ENCODE peak calls at places on chromosomes 16 and 17, in five cellular contexts. One of them, this sample, is unnamed.

GRCh38 chr17:8056232-8056975 is 17.5 kb downstream of the ALOX15B start:
- DNase-seq in sigmoid colon: peak
- DNase-seq in prostate gland: peak
- DNase-seq in stomach: peak
- DNase-seq in transverse colon: peak
- DNase-seq in this sample: no peak

GRCh38 chr16:55113195-55113594 is 182.5 kb downstream of the IRX5 start:
- DNase-seq in sigmoid colon: no peak
- DNase-seq in prostate gland: no peak
- DNase-seq in stomach: no peak
- DNase-seq in transverse colon: no peak
- DNase-seq in this sample: no peak

GRCh38 chr17:82930924-82931695 is 91.3 kb upstream of the ZNF750 start:
- DNase-seq in sigmoid colon: peak
- DNase-seq in prostate gland: no peak
- DNase-seq in stomach: peak
- DNase-seq in transverse colon: peak
- DNase-seq in this sample: no peak

GRCh38 chr16:46884513-46885293 is 541 bp downstream of the GPT2 start:
- DNase-seq in sigmoid colon: no peak
- DNase-seq in prostate gland: no peak
- DNase-seq in stomach: no peak
- DNase-seq in transverse colon: peak
- DNase-seq in this sample: no peak

GRCh38 chr17:73283250-73283649 is 21.6 kb upstream of the CPSF4L start:
- DNase-seq in sigmoid colon: no peak
- DNase-seq in prostate gland: no peak
- DNase-seq in stomach: no peak
- DNase-seq in transverse colon: no peak
- DNase-seq in this sample: no peak

GRCh38 chr17:37179893-37180292 is 195.9 kb upstream of the C17orf78 start:
- DNase-seq in sigmoid colon: no peak
- DNase-seq in prostate gland: no peak
- DNase-seq in stomach: no peak
- DNase-seq in transverse colon: no peak
- DNase-seq in this sample: no peak

GRCh38 chr17:4777969-4778760 is 6.5 kb downstream of the TM4SF5 start:
- DNase-seq in sigmoid colon: no peak
- DNase-seq in prostate gland: no peak
- DNase-seq in stomach: no peak
- DNase-seq in transverse colon: no peak
- DNase-seq in this sample: no peak

GRCh38 chr17:1232786-1233185 is 37.5 kb upstream of the BHLHA9 start:
- DNase-seq in sigmoid colon: no peak
- DNase-seq in prostate gland: no peak
- DNase-seq in stomach: no peak
- DNase-seq in transverse colon: no peak
- DNase-seq in this sample: no peak

GRCh38 chr16:83995756-83996155 is 27.7 kb downstream of the NECAB2 start:
- DNase-seq in sigmoid colon: no peak
- DNase-seq in prostate gland: peak
- DNase-seq in stomach: peak
- DNase-seq in transverse colon: peak
- DNase-seq in this sample: no peak

GRCh38 chr17:78899361-78900260 is 3.4 kb downstream of the CEP295NL start:
- DNase-seq in sigmoid colon: no peak
- DNase-seq in prostate gland: no peak
- DNase-seq in stomach: no peak
- DNase-seq in transverse colon: no peak
- DNase-seq in this sample: no peak

GRCh38 chr16:65846210-65846602 is 520.3 kb upstream of the CDH5 start:
- DNase-seq in sigmoid colon: no peak
- DNase-seq in prostate gland: no peak
- DNase-seq in stomach: no peak
- DNase-seq in transverse colon: no peak
- DNase-seq in this sample: no peak

GRCh38 chr17:54933921-54934320 is 33.3 kb downstream of the TOM1L1 start:
- DNase-seq in sigmoid colon: no peak
- DNase-seq in prostate gland: no peak
- DNase-seq in stomach: no peak
- DNase-seq in transverse colon: no peak
- DNase-seq in this sample: no peak

GRCh38 chr16:78091419-78091818 is 8.0 kb upstream of the WWOX start:
- DNase-seq in sigmoid colon: no peak
- DNase-seq in prostate gland: no peak
- DNase-seq in stomach: no peak
- DNase-seq in transverse colon: no peak
- DNase-seq in this sample: no peak

GRCh38 chr17:80413771-80414507 is 1.0 kb upstream of the ENDOV start:
- DNase-seq in sigmoid colon: no peak
- DNase-seq in prostate gland: no peak
- DNase-seq in stomach: no peak
- DNase-seq in transverse colon: no peak
- DNase-seq in this sample: no peak

GRCh38 chr17:81486174-81486810 is 26.3 kb downstream of the ACTG1 start:
- DNase-seq in sigmoid colon: no peak
- DNase-seq in prostate gland: no peak
- DNase-seq in stomach: no peak
- DNase-seq in transverse colon: no peak
- DNase-seq in this sample: no peak

DNA sequence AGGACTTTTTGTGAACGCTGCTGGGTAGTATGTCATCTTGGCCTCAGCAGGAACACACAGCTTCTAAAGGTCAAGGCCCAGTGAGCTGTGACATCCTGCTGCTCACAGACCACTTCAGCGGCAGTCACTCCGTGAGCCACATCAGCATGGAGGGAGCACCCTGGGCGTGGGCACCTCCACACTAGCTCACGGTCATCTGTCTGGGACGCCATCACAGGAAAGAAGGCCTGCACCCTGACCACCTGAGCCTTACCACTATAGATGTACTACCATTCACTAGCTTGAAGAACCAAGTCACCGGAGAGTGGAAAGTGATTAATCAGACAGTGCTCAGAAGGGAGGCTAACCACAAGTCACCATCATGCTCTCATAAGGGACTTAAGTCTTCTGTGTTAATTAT is 3.3 kb downstream of the AXIN1 start:
- DNase-seq in sigmoid colon: no peak
- DNase-seq in prostate gland: no peak
- DNase-seq in stomach: no peak
- DNase-seq in transverse colon: no peak
- DNase-seq in this sample: no peak
- TF ChIP-seq POLR2AphosphoS5 in sigmoid colon: no peak
- TF ChIP-seq POLR2AphosphoS5 in prostate gland: no peak
- TF ChIP-seq POLR2AphosphoS5 in stomach: no peak
- TF ChIP-seq POLR2AphosphoS5 in transverse colon: no peak
- TF ChIP-seq POLR2AphosphoS5 in this sample: no peak

GRCh38 chr17:77445030-77445907 is 304.5 kb downstream of the SEC14L1 start:
- DNase-seq in sigmoid colon: peak
- DNase-seq in prostate gland: no peak
- DNase-seq in stomach: peak
- DNase-seq in transverse colon: peak
- DNase-seq in this sample: peak
- TF ChIP-seq POLR2A in sigmoid colon: no peak
- TF ChIP-seq POLR2A in prostate gland: no peak
- TF ChIP-seq POLR2A in stomach: no peak
- TF ChIP-seq POLR2A in transverse colon: peak
- TF ChIP-seq POLR2A in this sample: peak

GRCh38 chr17:64148017-64148631 is 18.2 kb upstream of the ERN1 start:
- DNase-seq in sigmoid colon: no peak
- DNase-seq in prostate gland: no peak
- DNase-seq in stomach: no peak
- DNase-seq in transverse colon: no peak
- DNase-seq in this sample: no peak
- TF ChIP-seq POLR2AphosphoS5 in sigmoid colon: peak
- TF ChIP-seq POLR2AphosphoS5 in prostate gland: no peak
- TF ChIP-seq POLR2AphosphoS5 in stomach: peak
- TF ChIP-seq POLR2AphosphoS5 in transverse colon: no peak
- TF ChIP-seq POLR2AphosphoS5 in this sample: peak

GRCh38 chr17:17492085-17492484 is 4.1 kb downstream of the RASD1 start:
- DNase-seq in sigmoid colon: peak
- DNase-seq in prostate gland: no peak
- DNase-seq in stomach: no peak
- DNase-seq in transverse colon: no peak
- DNase-seq in this sample: no peak

GRCh38 chr17:17494499-17495447 is 1.4 kb downstream of the RASD1 start:
- DNase-seq in sigmoid colon: peak
- DNase-seq in prostate gland: peak
- DNase-seq in stomach: peak
- DNase-seq in transverse colon: peak
- DNase-seq in this sample: no peak

GRCh38 chr17:17493986-17494466 is 2.2 kb downstream of the RASD1 start:
- DNase-seq in sigmoid colon: peak
- DNase-seq in prostate gland: no peak
- DNase-seq in stomach: no peak
- DNase-seq in transverse colon: no peak
- DNase-seq in this sample: no peak

GRCh38 chr17:17492562-17492961 is 3.6 kb downstream of the RASD1 start:
- DNase-seq in sigmoid colon: peak
- DNase-seq in prostate gland: no peak
- DNase-seq in stomach: no peak
- DNase-seq in transverse colon: no peak
- DNase-seq in this sample: no peak

DNA sequence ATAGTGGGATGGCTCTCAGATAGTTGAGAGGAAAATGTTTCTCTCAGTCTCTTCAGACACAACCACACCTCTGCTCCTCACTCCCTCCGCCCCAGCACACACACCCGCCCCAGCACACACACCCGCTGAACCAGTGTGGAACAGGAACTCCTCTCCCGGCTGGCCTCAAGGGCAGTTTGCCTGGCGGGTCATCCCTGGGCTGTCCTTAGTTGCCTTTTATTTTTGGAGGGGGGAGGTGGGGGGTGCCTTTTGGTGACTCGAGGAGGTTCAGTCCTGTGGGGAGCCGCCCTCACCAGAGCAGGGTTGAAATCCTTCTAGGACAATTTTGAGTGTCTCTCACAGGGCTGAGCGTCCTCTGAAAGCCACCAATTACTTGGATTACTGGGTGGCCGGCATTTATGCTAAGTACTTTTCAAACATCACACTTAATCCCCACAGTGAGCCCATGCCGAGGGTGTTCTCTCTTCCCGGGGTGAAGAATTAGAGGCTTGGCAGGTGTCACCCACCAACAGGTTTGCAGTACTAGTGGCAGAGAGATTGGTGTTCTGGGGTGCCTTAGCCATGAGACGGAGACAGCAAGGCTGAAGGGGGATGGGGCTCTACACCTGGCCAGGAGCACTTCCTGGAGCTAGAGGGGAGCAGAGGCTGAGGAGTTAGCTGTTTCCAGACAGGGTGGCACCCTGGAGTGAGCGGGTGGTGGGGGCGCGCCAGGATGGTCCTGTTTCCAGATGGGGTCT is 2.8 kb downstream of the RASD1 start:
- DNase-seq in sigmoid colon: peak
- DNase-seq in prostate gland: peak
- DNase-seq in stomach: peak
- DNase-seq in transverse colon: peak
- DNase-seq in this sample: no peak
- TF ChIP-seq POLR2A in sigmoid colon: no peak
- TF ChIP-seq POLR2A in prostate gland: no peak
- TF ChIP-seq POLR2A in stomach: no peak
- TF ChIP-seq POLR2A in transverse colon: no peak
- TF ChIP-seq POLR2A in this sample: no peak